ENCODE peak calls at places on chromosomes 7 and 10, in four cellular contexts. One of them, this sample, is unnamed.

GRCh38 chr7:26500749-26501352 is 209.2 kb downstream of the SNX10 start:
- DNase-seq in HFF-Myc: no peak
- DNase-seq in CD8-positive, alpha-beta T cell: no peak
- DNase-seq in kidney: no peak
- DNase-seq in this sample: no peak

GRCh38 chr10:98088186-98088971 is 46.1 kb upstream of the R3HCC1L start:
- DNase-seq in HFF-Myc: no peak
- DNase-seq in CD8-positive, alpha-beta T cell: no peak
- DNase-seq in kidney: no peak
- DNase-seq in this sample: no peak

GRCh38 chr10:118504044-118504944 is 91.2 kb downstream of the PRLHR start:
- DNase-seq in HFF-Myc: peak; percentile 22
- DNase-seq in CD8-positive, alpha-beta T cell: no peak
- DNase-seq in kidney: no peak
- DNase-seq in this sample: no peak

GRCh38 chr7:74187915-74188675 is 13.9 kb downstream of the EIF4H start:
- DNase-seq in HFF-Myc: no peak
- DNase-seq in CD8-positive, alpha-beta T cell: no peak
- DNase-seq in kidney: no peak
- DNase-seq in this sample: no peak

GRCh38 chr10:70769121-70769520 is 16.1 kb downstream of the TBATA start:
- DNase-seq in HFF-Myc: no peak
- DNase-seq in CD8-positive, alpha-beta T cell: no peak
- DNase-seq in kidney: no peak
- DNase-seq in this sample: no peak

GRCh38 chr10:132115736-132116135 is 50.0 kb downstream of the JAKMIP3 start:
- DNase-seq in HFF-Myc: no peak
- DNase-seq in CD8-positive, alpha-beta T cell: no peak
- DNase-seq in kidney: peak; percentile 53
- DNase-seq in this sample: no peak

GRCh38 chr10:122446668-122447410 is 7.6 kb upstream of the ARMS2 start:
- DNase-seq in HFF-Myc: no peak
- DNase-seq in CD8-positive, alpha-beta T cell: no peak
- DNase-seq in kidney: no peak
- DNase-seq in this sample: no peak

GRCh38 chr10:24957624-24958435 is 5.4 kb upstream of the PRTFDC1 start:
- DNase-seq in HFF-Myc: peak; percentile 55
- DNase-seq in CD8-positive, alpha-beta T cell: no peak
- DNase-seq in kidney: no peak
- DNase-seq in this sample: no peak

GRCh38 chr10:5476918-5477525 is 22.3 kb downstream of the CALML5 start:
- DNase-seq in HFF-Myc: no peak
- DNase-seq in CD8-positive, alpha-beta T cell: no peak
- DNase-seq in kidney: no peak
- DNase-seq in this sample: no peak

GRCh38 chr10:119543814-119544642 is 1.5 kb upstream of the RGS10 start:
- DNase-seq in HFF-Myc: no peak
- DNase-seq in CD8-positive, alpha-beta T cell: no peak
- DNase-seq in kidney: no peak
- DNase-seq in this sample: no peak

GRCh38 chr7:12540850-12541249 is 29.7 kb upstream of the SCIN start:
- DNase-seq in HFF-Myc: no peak
- DNase-seq in CD8-positive, alpha-beta T cell: no peak
- DNase-seq in kidney: no peak
- DNase-seq in this sample: no peak

GRCh38 chr7:151286148-151286547 is 37.7 kb upstream of the SMARCD3 start:
- DNase-seq in HFF-Myc: no peak
- DNase-seq in CD8-positive, alpha-beta T cell: no peak
- DNase-seq in kidney: no peak
- DNase-seq in this sample: no peak

GRCh38 chr10:91974960-91975359 is 51.4 kb downstream of the BTAF1 start:
- DNase-seq in HFF-Myc: peak; percentile 9
- DNase-seq in CD8-positive, alpha-beta T cell: no peak
- DNase-seq in kidney: no peak
- DNase-seq in this sample: no peak

GRCh38 chr10:5079836-5080235 is 14.4 kb upstream of the AKR1C3 start:
- DNase-seq in HFF-Myc: no peak
- DNase-seq in CD8-positive, alpha-beta T cell: no peak
- DNase-seq in kidney: no peak
- DNase-seq in this sample: no peak

GRCh38 chr7:13603661-13604060 is 385.8 kb downstream of the ETV1 start:
- DNase-seq in HFF-Myc: no peak
- DNase-seq in CD8-positive, alpha-beta T cell: no peak
- DNase-seq in kidney: no peak
- DNase-seq in this sample: no peak

GRCh38 chr10:107232013-107232412 is 67.5 kb upstream of the SORCS1 start:
- DNase-seq in HFF-Myc: no peak
- DNase-seq in CD8-positive, alpha-beta T cell: no peak
- DNase-seq in kidney: no peak
- DNase-seq in this sample: no peak

GRCh38 chr7:14931511-14932215 is 29.1 kb upstream of the DGKB start:
- DNase-seq in HFF-Myc: no peak
- DNase-seq in CD8-positive, alpha-beta T cell: no peak
- DNase-seq in kidney: no peak
- DNase-seq in this sample: no peak

DNA sequence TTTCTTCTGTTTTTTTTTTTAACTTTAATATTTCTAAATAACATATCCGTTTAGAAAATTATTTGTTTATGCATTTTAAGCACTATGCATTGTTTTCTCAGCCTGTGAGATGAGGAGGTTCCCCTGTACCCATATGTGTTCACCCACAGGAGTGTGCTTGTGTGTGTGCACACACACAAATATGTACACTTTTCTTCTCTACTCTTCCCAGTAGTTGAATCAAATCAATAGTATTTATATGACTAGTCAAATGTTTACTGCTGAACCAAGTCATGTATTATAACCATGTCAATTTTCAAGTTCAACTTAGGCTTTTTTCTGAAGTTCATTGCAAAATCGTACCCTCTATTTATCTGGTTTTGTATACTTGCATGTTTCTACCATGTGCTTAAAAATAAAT is 37.3 kb downstream of the HDAC9 start:
- DNase-seq in HFF-Myc: no peak
- DNase-seq in CD8-positive, alpha-beta T cell: no peak
- DNase-seq in kidney: no peak
- DNase-seq in this sample: no peak
- TF ChIP-seq CTCF in HFF-Myc: no peak
- TF ChIP-seq CTCF in CD8-positive, alpha-beta T cell: no peak
- TF ChIP-seq CTCF in kidney: no peak
- TF ChIP-seq CTCF in this sample: no peak

GRCh38 chr7:84950836-84951235 is 236.0 kb downstream of the SEMA3D start:
- DNase-seq in HFF-Myc: no peak
- DNase-seq in CD8-positive, alpha-beta T cell: no peak
- DNase-seq in kidney: no peak
- DNase-seq in this sample: no peak
- TF ChIP-seq CTCF in HFF-Myc: no peak
- TF ChIP-seq CTCF in CD8-positive, alpha-beta T cell: no peak
- TF ChIP-seq CTCF in kidney: no peak
- TF ChIP-seq CTCF in this sample: no peak

GRCh38 chr10:59719374-59719773 is 9.7 kb upstream of the SLC16A9 start:
- DNase-seq in HFF-Myc: no peak
- DNase-seq in CD8-positive, alpha-beta T cell: no peak
- DNase-seq in kidney: no peak
- DNase-seq in this sample: no peak
- TF ChIP-seq CTCF in HFF-Myc: no peak
- TF ChIP-seq CTCF in CD8-positive, alpha-beta T cell: no peak
- TF ChIP-seq CTCF in kidney: no peak
- TF ChIP-seq CTCF in this sample: no peak

GRCh38 chr7:104895851-104896236 is 118.2 kb upstream of the KMT2E start:
- DNase-seq in HFF-Myc: no peak
- DNase-seq in CD8-positive, alpha-beta T cell: no peak
- DNase-seq in kidney: no peak
- DNase-seq in this sample: no peak

GRCh38 chr7:104900525-104900924 is 113.5 kb upstream of the KMT2E start:
- DNase-seq in HFF-Myc: no peak
- DNase-seq in CD8-positive, alpha-beta T cell: no peak
- DNase-seq in kidney: no peak
- DNase-seq in this sample: no peak

GRCh38 chr7:104894998-104895850 is 118.8 kb upstream of the KMT2E start:
- DNase-seq in HFF-Myc: no peak
- DNase-seq in CD8-positive, alpha-beta T cell: no peak
- DNase-seq in kidney: no peak
- DNase-seq in this sample: no peak

GRCh38 chr7:104901239-104901638 is 112.8 kb upstream of the KMT2E start:
- DNase-seq in HFF-Myc: no peak
- DNase-seq in CD8-positive, alpha-beta T cell: no peak
- DNase-seq in kidney: no peak
- DNase-seq in this sample: no peak

DNA sequence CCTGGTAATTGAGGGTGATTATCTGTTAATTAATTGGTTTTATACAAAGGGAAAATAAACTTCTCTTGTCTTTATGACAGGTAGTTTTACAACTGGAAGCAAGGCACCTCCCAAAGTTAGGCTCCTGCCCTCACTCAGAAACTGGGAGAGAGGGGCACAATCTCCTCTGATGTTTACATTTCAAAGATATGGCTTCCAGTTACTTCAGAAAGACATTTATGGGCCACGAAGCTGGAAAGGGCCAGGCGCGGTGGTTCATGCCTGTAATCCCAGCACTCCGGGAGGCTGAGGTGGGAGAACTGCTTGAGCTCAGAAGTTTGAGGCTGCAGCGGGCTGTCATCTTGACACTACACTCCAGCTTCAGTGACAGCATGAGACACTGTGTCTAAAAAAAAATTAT is 115.6 kb upstream of the KMT2E start:
- DNase-seq in HFF-Myc: no peak
- DNase-seq in CD8-positive, alpha-beta T cell: no peak
- DNase-seq in kidney: no peak
- DNase-seq in this sample: no peak
- TF ChIP-seq CTCF in HFF-Myc: no peak
- TF ChIP-seq CTCF in CD8-positive, alpha-beta T cell: no peak
- TF ChIP-seq CTCF in kidney: no peak
- TF ChIP-seq CTCF in this sample: no peak

GRCh38 chr7:139993169-139993568 is 69.6 kb downstream of the PARP12 start:
- DNase-seq in HFF-Myc: no peak
- DNase-seq in CD8-positive, alpha-beta T cell: no peak
- DNase-seq in kidney: no peak
- DNase-seq in this sample: no peak
- TF ChIP-seq CTCF in HFF-Myc: no peak
- TF ChIP-seq CTCF in CD8-positive, alpha-beta T cell: no peak
- TF ChIP-seq CTCF in kidney: no peak
- TF ChIP-seq CTCF in this sample: no peak

GRCh38 chr10:46325021-46325420 is 38.2 kb downstream of the ANTXRL start:
- DNase-seq in HFF-Myc: no peak
- DNase-seq in CD8-positive, alpha-beta T cell: no peak
- DNase-seq in kidney: no peak
- DNase-seq in this sample: no peak
- TF ChIP-seq CTCF in HFF-Myc: peak; percentile 32
- TF ChIP-seq CTCF in CD8-positive, alpha-beta T cell: no peak
- TF ChIP-seq CTCF in kidney: no peak
- TF ChIP-seq CTCF in this sample: no peak

DNA sequence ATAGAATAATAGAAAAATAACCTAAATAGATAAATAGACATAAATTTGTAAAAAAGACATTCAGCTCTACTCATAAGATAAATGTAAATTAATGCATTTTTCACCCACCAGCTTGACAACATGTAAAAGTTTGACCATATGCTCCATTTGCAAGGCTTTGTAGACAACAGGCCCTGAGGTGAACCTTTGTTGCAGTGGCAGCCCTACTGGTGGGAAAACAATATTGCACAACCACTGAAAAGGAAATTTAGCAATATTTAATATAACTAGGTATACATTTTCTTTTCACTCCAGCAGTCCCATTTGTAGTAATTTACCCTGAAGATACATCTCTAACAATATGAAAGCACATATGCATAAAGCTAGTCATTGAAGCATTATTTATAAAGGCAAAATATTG is 39.0 kb upstream of the ADRA2A start:
- DNase-seq in HFF-Myc: no peak
- DNase-seq in CD8-positive, alpha-beta T cell: no peak
- DNase-seq in kidney: no peak
- DNase-seq in this sample: no peak
- TF ChIP-seq CTCF in HFF-Myc: peak; percentile 34
- TF ChIP-seq CTCF in CD8-positive, alpha-beta T cell: no peak
- TF ChIP-seq CTCF in kidney: no peak
- TF ChIP-seq CTCF in this sample: no peak

GRCh38 chr7:154287370-154287769 is 235.2 kb downstream of the DPP6 start:
- DNase-seq in HFF-Myc: no peak
- DNase-seq in CD8-positive, alpha-beta T cell: no peak
- DNase-seq in kidney: no peak
- DNase-seq in this sample: no peak
- TF ChIP-seq CTCF in HFF-Myc: no peak
- TF ChIP-seq CTCF in CD8-positive, alpha-beta T cell: no peak
- TF ChIP-seq CTCF in kidney: no peak
- TF ChIP-seq CTCF in this sample: no peak

DNA sequence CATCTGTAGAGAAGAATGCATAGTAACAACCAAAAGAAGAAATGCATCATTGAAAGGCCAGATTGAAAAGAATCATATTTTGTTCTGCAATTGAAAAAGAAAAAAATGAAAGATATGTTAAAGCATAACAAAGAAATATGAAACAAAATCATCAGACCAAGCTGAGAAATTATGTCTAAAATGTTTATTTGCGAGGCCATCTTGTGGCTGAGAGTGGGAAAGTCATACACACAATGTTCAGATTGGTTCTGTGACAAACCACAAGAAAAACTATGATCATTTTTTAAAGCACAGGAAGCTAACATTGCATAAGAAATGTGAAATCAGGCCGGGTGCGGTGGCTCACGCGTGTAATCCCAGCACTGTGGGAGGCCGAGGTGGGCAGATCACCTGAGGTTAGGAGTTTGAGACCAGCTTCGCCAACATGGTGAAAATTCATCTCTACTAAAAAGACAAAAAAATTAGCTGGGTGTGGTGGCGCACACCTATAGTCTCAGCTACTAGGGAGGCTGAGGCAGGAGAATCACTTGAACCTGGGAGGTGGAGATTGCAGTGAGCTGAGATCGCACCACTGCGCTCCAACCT is 36.6 kb downstream of the ABCB5 start:
- DNase-seq in HFF-Myc: no peak
- DNase-seq in CD8-positive, alpha-beta T cell: no peak
- DNase-seq in kidney: no peak
- DNase-seq in this sample: no peak
- TF ChIP-seq CTCF in HFF-Myc: no peak
- TF ChIP-seq CTCF in CD8-positive, alpha-beta T cell: no peak
- TF ChIP-seq CTCF in kidney: peak; percentile 29
- TF ChIP-seq CTCF in this sample: no peak